ENCODE peak calls at places on chromosomes 12 and 14, in five cellular contexts. V is brain microvascular endothelial cell, N is mesenchymal stem cell, P is RWPE1, J is left ventricle myocardium inferior. R is an unnamed sample.

GRCh38 chr12:47302111-47302597 is 222.4 kb upstream of the AMIGO2 start:
- DNase-seq in J (no peak), P (no peak), N (no peak), V (no peak), R (no peak)

GRCh38 chr12:28872654-28873268 is 276.3 kb upstream of the FAR2 start:
- DNase-seq in P (peak), J (no peak), N (peak), V (peak), R (no peak)

GRCh38 chr14:50792058-50792477 is 38.9 kb downstream of the NIN start:
- DNase-seq in J (no peak), V (no peak), P (no peak), N (no peak), R (no peak)

GRCh38 chr12:117044790-117045174 is 54.4 kb downstream of the TESC start:
- DNase-seq in P (no peak), J (no peak), N (no peak), V (no peak), R (no peak)

GRCh38 chr12:1925125-1925963 is 6.9 kb upstream of the CACNA2D4 start:
- DNase-seq in N (no peak), J (no peak), V (no peak), P (no peak), R (peak)

GRCh38 chr12:122371475-122372045 is 50.9 kb downstream of the CLIP1 start:
- DNase-seq in V (no peak), P (no peak), J (no peak), N (peak), R (no peak)

GRCh38 chr12:10031771-10032175 is 1.3 kb downstream of the CLEC9A start:
- DNase-seq in N (peak), V (peak), J (no peak), P (peak), R (no peak)

GRCh38 chr14:92952497-92953298 is 29.7 kb downstream of the CHGA start:
- DNase-seq in V (no peak), J (peak), P (no peak), N (no peak), R (peak)

GRCh38 chr14:99522025-99522401 is 40.8 kb downstream of the CCNK start:
- DNase-seq in J (peak), V (no peak), P (no peak), N (no peak), R (no peak)

GRCh38 chr14:104925214-104925899 is 678 bp downstream of the PLD4 start:
- DNase-seq in V (no peak), J (no peak), N (no peak), P (no peak), R (no peak)

GRCh38 chr14:69789118-69789640 is 7.9 kb downstream of the SLC10A1 start:
- DNase-seq in V (no peak), N (no peak), J (no peak), P (peak), R (no peak)

GRCh38 chr14:95465936-95466335 is 50.5 kb downstream of the SYNE3 start:
- DNase-seq in J (no peak), V (no peak), P (no peak), N (no peak), R (no peak)

GRCh38 chr12:115984607-115985006 is 292.9 kb downstream of the MED13L start:
- DNase-seq in P (no peak), J (no peak), N (no peak), V (no peak), R (no peak)

GRCh38 chr12:115983226-115983798 is 294.2 kb downstream of the MED13L start:
- DNase-seq in V (no peak), J (no peak), P (no peak), N (no peak), R (no peak)

GRCh38 chr12:115990241-115990640 is 287.3 kb downstream of the MED13L start:
- DNase-seq in V (no peak), P (no peak), N (no peak), J (no peak), R (no peak)

GRCh38 chr12:115988629-115989563 is 288.6 kb downstream of the MED13L start:
- DNase-seq in P (no peak), N (no peak), J (no peak), V (no peak), R (no peak)

GRCh38 chr12:115988193-115988592 is 289.3 kb downstream of the MED13L start:
- DNase-seq in J (no peak), V (no peak), P (no peak), N (no peak), R (no peak)
- H3K27ac ChIP-seq in J (no peak), V (no peak), P (no peak), N (no peak), R (no peak)

GRCh38 chr12:93780115-93780641 is 103.0 kb downstream of the CRADD start:
- DNase-seq in J (no peak), P (no peak), V (no peak), N (peak), R (no peak)
- H3K27ac ChIP-seq in J (peak), P (no peak), V (peak), N (no peak), R (peak)

GRCh38 chr14:84001023-84001422 is 1528.9 kb upstream of the FLRT2 start:
- DNase-seq in V (no peak), J (no peak), N (no peak), P (no peak), R (no peak)

GRCh38 chr14:84006643-84007137 is 1523.3 kb upstream of the FLRT2 start:
- DNase-seq in N (no peak), V (no peak), J (no peak), P (no peak), R (no peak)

DNA sequence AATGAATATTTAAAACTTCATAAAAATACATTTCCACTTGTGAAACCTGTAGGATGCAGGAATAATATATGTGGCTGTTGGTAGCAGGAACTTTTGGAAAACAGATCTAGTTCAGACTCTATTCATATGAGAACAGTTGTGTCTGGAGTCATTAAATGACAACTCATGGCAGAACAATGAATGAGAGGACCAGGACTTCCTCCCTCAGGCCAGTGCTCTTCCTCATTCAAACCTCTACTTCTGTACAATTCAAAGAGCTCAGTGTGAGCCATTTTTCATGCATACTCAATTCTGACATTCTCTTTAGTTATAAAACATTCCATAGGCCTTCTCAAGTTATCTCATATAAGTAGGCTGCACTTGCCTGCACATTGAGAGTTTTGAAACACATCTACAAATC is 1526.6 kb upstream of the FLRT2 start:
- DNase-seq in P (no peak), V (no peak), J (no peak), N (no peak), R (no peak)
- H3K27ac ChIP-seq in P (no peak), V (no peak), J (no peak), N (no peak), R (no peak)

DNA sequence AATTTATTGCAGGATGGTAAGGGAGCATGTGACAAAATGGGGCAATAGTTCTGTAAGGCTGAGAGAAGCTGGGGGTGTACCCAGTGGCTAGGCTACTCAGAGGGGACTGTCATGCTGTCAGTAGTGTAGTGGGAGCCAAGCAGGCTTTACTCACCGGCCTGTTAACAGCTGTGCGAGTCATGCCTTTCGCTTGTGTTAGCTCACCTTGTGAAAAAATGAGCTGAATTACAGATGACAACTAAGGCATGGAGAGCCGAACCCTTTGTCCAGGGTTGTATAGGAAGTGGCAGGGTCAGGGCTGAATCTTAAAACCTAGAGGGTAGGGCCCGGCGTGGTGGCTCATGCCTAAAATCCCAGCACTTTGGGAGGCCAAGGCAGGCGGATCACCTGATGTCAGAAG is 37.9 kb downstream of the SH2B3 start:
- DNase-seq in P (no peak), V (peak), J (no peak), N (peak), R (peak)
- H3K27ac ChIP-seq in P (peak), V (no peak), J (peak), N (peak), R (peak)

DNA sequence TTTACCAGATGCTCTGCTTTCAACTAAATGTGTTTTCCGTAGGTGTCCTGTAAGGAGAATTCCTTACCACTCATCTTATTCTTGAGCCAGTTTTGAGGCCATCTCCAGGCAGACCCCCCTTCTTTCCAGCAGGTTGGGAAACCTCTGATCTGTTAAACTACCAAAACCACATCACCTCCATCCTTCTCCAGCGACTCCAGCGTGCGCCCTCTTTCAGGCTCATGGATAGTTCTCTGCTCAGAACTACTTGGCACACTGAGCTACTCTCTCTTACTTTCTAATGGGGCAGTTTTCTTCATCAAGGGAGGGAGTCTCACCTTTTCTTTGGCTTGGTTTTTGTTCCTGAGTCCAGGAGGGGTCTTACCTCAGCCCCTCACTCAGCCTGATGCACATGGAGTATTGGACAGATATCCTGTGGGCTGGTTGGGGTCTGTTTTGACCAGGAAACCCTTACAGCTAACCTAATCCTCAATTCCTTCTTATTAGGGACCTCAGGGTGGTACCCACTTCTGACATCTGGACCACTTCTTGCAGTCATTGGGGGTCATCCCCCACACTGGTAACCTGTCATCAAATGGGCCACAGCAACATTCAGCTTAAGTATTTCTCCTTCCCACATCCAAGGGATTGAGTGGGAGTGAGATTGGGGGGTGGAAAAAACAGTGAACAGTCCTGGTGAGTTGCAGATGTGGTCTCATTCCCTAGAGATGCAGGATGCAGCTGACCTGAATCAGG is 5.2 kb downstream of the DHRS2 start:
- DNase-seq in N (no peak), V (no peak), P (no peak), J (no peak), R (no peak)
- H3K27ac ChIP-seq in N (no peak), V (no peak), P (no peak), J (no peak), R (no peak)

GRCh38 chr14:20334017-20334416 is 938 bp upstream of the CCNB1IP1 start:
- DNase-seq in J (no peak), N (no peak), V (no peak), P (no peak), R (no peak)
- H3K27ac ChIP-seq in J (peak), N (no peak), V (no peak), P (no peak), R (peak)

DNA sequence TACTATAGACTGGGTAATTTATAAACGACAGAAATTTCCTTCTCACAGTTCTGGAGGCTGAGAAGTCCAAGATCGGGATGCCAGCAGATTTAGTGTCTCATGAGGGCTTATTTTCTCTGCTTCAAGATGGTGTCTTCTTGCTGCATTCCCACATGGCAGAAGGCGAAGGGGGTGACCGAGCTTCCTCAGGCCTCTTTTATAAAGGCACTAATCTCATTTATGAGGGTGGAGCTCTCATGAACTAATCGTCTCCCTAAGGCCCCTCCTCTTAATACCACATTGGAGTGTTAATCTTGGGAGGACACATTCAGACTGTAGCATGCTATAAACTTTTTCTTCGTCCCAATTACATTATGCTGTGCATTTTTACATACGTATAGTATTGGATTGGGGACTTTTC is 200.4 kb upstream of the ARHGAP5 start:
- DNase-seq in V (no peak), P (no peak), J (no peak), N (no peak), R (no peak)
- H3K27ac ChIP-seq in V (no peak), P (no peak), J (peak), N (no peak), R (peak)

GRCh38 chr14:56118611-56119181 is 485 bp downstream of the PELI2 start:
- DNase-seq in P (no peak), J (peak), N (no peak), V (no peak), R (no peak)
- H3K27ac ChIP-seq in P (peak), J (peak), N (no peak), V (peak), R (peak)